ENCODE peak calls at places on chromosomes 16 and 17, in nine cellular contexts. A, B, X, M, V, C, H, Q and O are unnamed samples.

GRCh38 chr17:41524261-41524660 is 3.8 kb downstream of the KRT19 start:
- DNase-seq in M (no peak), Q (no peak), X (no peak), V (no peak), A (no peak), H (no peak), C (no peak), B (no peak), O (no peak)

GRCh38 chr17:9105068-9105868 is 84.0 kb downstream of the NTN1 start:
- DNase-seq in B (no peak), H (no peak), X (no peak), M (no peak), V (no peak), C (no peak), Q (no peak), A (no peak), O (no peak)

GRCh38 chr16:57512296-57513001 is 23.9 kb downstream of the CCDC102A start:
- DNase-seq in M (no peak), X (no peak), Q (no peak), V (no peak), H (no peak), B (no peak), C (no peak), A (no peak), O (no peak)

GRCh38 chr16:47787695-47788094 is 326.6 kb downstream of the PHKB start:
- DNase-seq in Q (no peak), H (peak; percentile 27), C (no peak), B (peak; percentile 73), X (no peak), M (no peak), V (no peak), A (no peak), O (no peak)

GRCh38 chr16:51698647-51699046 is 547.6 kb upstream of the SALL1 start:
- DNase-seq in H (no peak), C (no peak), B (no peak), M (no peak), V (no peak), A (no peak), Q (no peak), X (no peak), O (no peak)

GRCh38 chr17:76446449-76447231 is 6.3 kb downstream of the UBE2O start:
- DNase-seq in C (no peak), M (no peak), Q (no peak), X (no peak), H (peak; percentile 53), V (peak; percentile 53), A (no peak), B (peak; percentile 79), O (no peak)

GRCh38 chr17:2138318-2138717 is 83.4 kb downstream of the HIC1 start:
- DNase-seq in A (peak; percentile 83), Q (no peak), M (no peak), V (no peak), C (no peak), B (peak; percentile 37), H (no peak), X (no peak), O (no peak)

GRCh38 chr17:37399404-37399803 is 7.2 kb downstream of the ACACA start:
- DNase-seq in X (no peak), B (no peak), H (no peak), Q (no peak), V (no peak), A (no peak), C (no peak), M (no peak), O (no peak)

GRCh38 chr17:50163846-50164696 is 1.7 kb upstream of the SGCA start:
- DNase-seq in C (no peak), H (no peak), A (no peak), Q (no peak), M (no peak), B (peak; percentile 58), X (no peak), V (no peak), O (no peak)

GRCh38 chr16:80263848-80264694 is 276.7 kb upstream of the DYNLRB2 start:
- DNase-seq in Q (no peak), C (no peak), H (no peak), A (no peak), B (no peak), M (no peak), V (no peak), X (no peak), O (no peak)

GRCh38 chr17:35025541-35025940 is 38.0 kb downstream of the RFFL start:
- DNase-seq in V (no peak), X (no peak), H (no peak), M (no peak), Q (no peak), C (no peak), B (no peak), A (no peak), O (no peak)

GRCh38 chr17:80636356-80637285 is 92.0 kb downstream of the RPTOR start:
- DNase-seq in C (no peak), Q (no peak), M (no peak), X (no peak), A (no peak), B (no peak), H (no peak), V (no peak), O (no peak)

GRCh38 chr17:83203073-83203471 is 123.7 kb downstream of the METRNL start:
- DNase-seq in H (no peak), X (no peak), V (no peak), Q (no peak), C (no peak), B (no peak), M (no peak), A (peak; percentile 97), O (no peak)

GRCh38 chr17:15377608-15378007 is 36.2 kb upstream of the TEKT3 start:
- DNase-seq in Q (no peak), B (peak; percentile 3), V (peak; percentile 70), A (no peak), M (no peak), C (no peak), X (no peak), H (peak; percentile 76), O (no peak)

GRCh38 chr17:75487351-75488070 is 27.8 kb downstream of the CASKIN2 start:
- DNase-seq in Q (peak; percentile 17), C (no peak), H (no peak), V (no peak), X (no peak), M (no peak), A (no peak), B (no peak), O (no peak)

GRCh38 chr16:11100239-11100750 is 155.7 kb downstream of the SOCS1 start:
- DNase-seq in M (no peak), X (no peak), B (peak; percentile 26), V (no peak), H (peak; percentile 98), A (no peak), C (no peak), Q (no peak), O (no peak)

GRCh38 chr16:84371553-84371865 is 3.2 kb downstream of the ATP2C2 start:
- DNase-seq in X (no peak), B (no peak), V (no peak), C (no peak), A (no peak), Q (no peak), H (no peak), M (no peak), O (no peak)

GRCh38 chr17:65455972-65456343 is 105.5 kb downstream of the AXIN2 start:
- DNase-seq in A (no peak), B (peak; percentile 49), M (peak; percentile 18), V (no peak), X (no peak), H (no peak), Q (no peak), C (no peak), O (no peak)

GRCh38 chr16:48619547-48619946 is 9.6 kb upstream of the N4BP1 start:
- DNase-seq in V (no peak), Q (no peak), H (no peak), M (no peak), A (peak; percentile 32), C (no peak), X (no peak), B (no peak), O (no peak)

GRCh38 chr16:88585269-88585668 is 15.1 kb downstream of the ZC3H18 start:
- DNase-seq in B (no peak), A (no peak), V (no peak), C (no peak), H (no peak), X (no peak), Q (no peak), M (no peak), O (no peak)

GRCh38 chr17:60665602-60666001 is 12.0 kb upstream of the BCAS3 start:
- DNase-seq in B (no peak), V (no peak), M (no peak), H (no peak), X (no peak), A (no peak), Q (no peak), C (no peak), O (no peak)

GRCh38 chr17:78001182-78001581 is 42.7 kb downstream of the TNRC6C start:
- DNase-seq in A (no peak), M (no peak), B (peak; percentile 25), H (no peak), Q (no peak), X (no peak), C (no peak), V (no peak), O (no peak)

GRCh38 chr17:11880714-11881113 is 116.6 kb downstream of the ZNF18 start:
- DNase-seq in H (peak; percentile 6), M (peak; percentile 1), C (no peak), Q (no peak), B (peak; percentile 60), V (peak; percentile 52), X (no peak), A (no peak), O (no peak)

GRCh38 chr17:49898547-49899490 is 51.0 kb upstream of the TAC4 start:
- DNase-seq in A (no peak), V (no peak), H (no peak), M (no peak), C (no peak), Q (no peak), X (no peak), B (peak; percentile 42), O (no peak)

GRCh38 chr16:75695708-75696107 is 5.6 kb downstream of the DUXB start:
- DNase-seq in B (no peak), Q (no peak), H (no peak), X (no peak), A (no peak), C (no peak), M (no peak), V (no peak), O (no peak)

GRCh38 chr16:51409001-51409675 is 258.1 kb upstream of the SALL1 start:
- DNase-seq in V (no peak), M (no peak), A (no peak), Q (no peak), X (no peak), H (no peak), C (no peak), B (no peak), O (no peak)

GRCh38 chr17:59668816-59669215 is 38.4 kb downstream of the PTRH2 start:
- DNase-seq in X (no peak), A (no peak), H (peak; percentile 98), C (no peak), Q (no peak), B (no peak), V (peak; percentile 42), M (no peak), O (no peak)

GRCh38 chr16:51553314-51553713 is 402.2 kb upstream of the SALL1 start:
- DNase-seq in M (no peak), B (no peak), X (no peak), H (no peak), C (no peak), A (no peak), Q (no peak), V (no peak), O (no peak)

GRCh38 chr17:8438441-8438840 is 2.8 kb downstream of the NDEL1 start:
- DNase-seq in B (no peak), H (no peak), X (no peak), C (no peak), V (no peak), Q (no peak), A (no peak), M (no peak), O (no peak)

GRCh38 chr17:30780343-30780742 is 44.1 kb downstream of the CRLF3 start:
- DNase-seq in H (no peak), B (no peak), V (no peak), M (no peak), A (peak; percentile 17), C (no peak), X (no peak), Q (no peak), O (no peak)

GRCh38 chr16:50310308-50311133 is 44.2 kb downstream of the ADCY7 start:
- DNase-seq in C (no peak), B (no peak), Q (no peak), A (peak; percentile 83), M (no peak), H (no peak), X (no peak), V (no peak), O (no peak)